ENCODE peak calls at places on chromosomes 4 and X, in four cellular contexts. A, H, G and L are unnamed samples.

GRCh38 chrX:12360991-12361598 is 222.8 kb downstream of the FRMPD4 start:
- DNase-seq in A (no peak), H (no peak), G (no peak), L (no peak)

GRCh38 chrX:1159515-1159914 is 52.9 kb downstream of the CRLF2 start:
- DNase-seq in A (no peak), H (no peak), G (no peak), L (no peak)

GRCh38 chrX:9339603-9340569 is 125.0 kb upstream of the TBL1X start:
- DNase-seq in A (no peak), H (no peak), G (peak), L (peak)

GRCh38 chr4:61200195-61200990 is at the start of gene ADGRL3:
- DNase-seq in A (no peak), H (no peak), G (no peak), L (no peak)

GRCh38 chr4:23484689-23485088 is 405.2 kb downstream of the PPARGC1A start:
- DNase-seq in A (no peak), H (no peak), G (no peak), L (no peak)

GRCh38 chr4:159368320-159368719 is 265.4 kb downstream of the RAPGEF2 start:
- DNase-seq in A (no peak), H (no peak), G (no peak), L (no peak)

GRCh38 chr4:11633435-11633834 is 204.7 kb upstream of the HS3ST1 start:
- DNase-seq in A (no peak), H (no peak), G (no peak), L (no peak)

GRCh38 chrX:18983711-18984380 is at the start of gene PHKA2:
- DNase-seq in A (peak), H (peak), G (peak), L (no peak)

GRCh38 chr4:75512336-75513211 is 1.6 kb downstream of the RCHY1 start:
- DNase-seq in A (no peak), H (peak), G (peak), L (no peak)

GRCh38 chr4:123474817-123475216 is 78.2 kb downstream of the SPRY1 start:
- DNase-seq in A (no peak), H (no peak), G (no peak), L (no peak)

GRCh38 chr4:119810001-119810400 is 181.4 kb upstream of the PDE5A start:
- DNase-seq in A (no peak), H (no peak), G (no peak), L (no peak)

GRCh38 chrX:73913580-73913979 is 350.6 kb downstream of the CHIC1 start:
- DNase-seq in A (no peak), H (no peak), G (no peak), L (no peak)

GRCh38 chr4:152024881-152025280 is 264.1 kb upstream of the GATB start:
- DNase-seq in A (no peak), H (no peak), G (no peak), L (no peak)

GRCh38 chr4:1654216-1654945 is 29.7 kb downstream of the FAM53A start:
- DNase-seq in A (no peak), H (no peak), G (no peak), L (no peak)

GRCh38 chr4:104901438-104901837 is 245.2 kb upstream of the TET2 start:
- DNase-seq in A (no peak), H (no peak), G (no peak), L (no peak)

GRCh38 chrX:29231800-29232199 is 644.6 kb downstream of the IL1RAPL1 start:
- DNase-seq in A (no peak), H (no peak), G (no peak), L (no peak)

GRCh38 chr4:47551682-47552081 is 66.6 kb downstream of the ATP10D start:
- DNase-seq in A (no peak), H (no peak), G (no peak), L (no peak)

GRCh38 chr4:127936974-127937373 is 28.0 kb downstream of the MFSD8 start:
- DNase-seq in A (no peak), H (no peak), G (no peak), L (no peak)

GRCh38 chrX:113400193-113400704 is 559.6 kb upstream of the AMOT start:
- DNase-seq in A (no peak), H (no peak), G (no peak), L (no peak)

GRCh38 chr4:183335369-183335940 is 13.2 kb upstream of the CLDN24 start:
- DNase-seq in A (peak), H (no peak), G (no peak), L (no peak)

GRCh38 chr4:159174645-159175147 is 71.8 kb downstream of the RAPGEF2 start:
- DNase-seq in A (no peak), H (no peak), G (no peak), L (no peak)

GRCh38 chr4:146432065-146432464 is 89.7 kb downstream of the SLC10A7 start:
- DNase-seq in A (no peak), H (no peak), G (no peak), L (no peak)

DNA sequence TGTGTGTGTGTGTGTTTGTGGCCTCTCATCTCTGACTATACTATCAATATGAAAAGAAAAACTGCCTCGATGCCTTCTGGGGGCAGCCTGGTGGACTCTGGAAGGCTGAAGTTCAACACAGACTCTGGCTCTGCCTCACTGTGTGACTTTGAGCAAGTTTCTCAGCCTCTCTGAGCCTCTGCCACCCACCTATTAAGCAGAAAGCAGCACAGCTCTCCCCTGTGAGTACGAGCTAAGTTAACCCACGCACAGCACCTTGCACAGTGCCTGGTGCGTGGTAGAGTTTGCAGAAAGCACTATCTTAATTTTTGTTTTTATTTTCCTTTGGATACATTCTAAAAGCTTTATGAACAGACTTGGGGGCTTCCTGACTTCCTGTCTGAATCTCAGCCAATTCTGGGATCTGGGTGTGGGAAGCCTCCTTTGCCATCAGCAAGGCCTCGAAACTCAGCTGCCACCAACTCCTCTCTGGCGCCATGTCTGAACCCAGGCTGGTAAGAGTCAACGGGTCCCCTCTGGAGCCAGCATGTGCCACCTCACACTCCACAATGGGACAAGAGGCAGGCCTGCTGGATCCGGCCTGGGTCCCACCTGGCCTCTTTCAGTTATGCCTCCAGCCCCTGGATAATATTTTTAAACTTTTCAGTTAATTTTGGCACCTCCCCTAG is 57.3 kb downstream of the JAKMIP1 start:
- DNase-seq in A (no peak), H (no peak), G (no peak), L (no peak)
- H3K4me3 ChIP-seq in A (no peak), H (no peak), G (no peak), L (no peak)

GRCh38 chr4:137531121-137531520 is 1.2 kb downstream of the PCDH18 start:
- DNase-seq in A (no peak), H (no peak), G (no peak), L (no peak)
- TF ChIP-seq CTCF in A (no peak), H (no peak), G (peak), L (no peak)

DNA sequence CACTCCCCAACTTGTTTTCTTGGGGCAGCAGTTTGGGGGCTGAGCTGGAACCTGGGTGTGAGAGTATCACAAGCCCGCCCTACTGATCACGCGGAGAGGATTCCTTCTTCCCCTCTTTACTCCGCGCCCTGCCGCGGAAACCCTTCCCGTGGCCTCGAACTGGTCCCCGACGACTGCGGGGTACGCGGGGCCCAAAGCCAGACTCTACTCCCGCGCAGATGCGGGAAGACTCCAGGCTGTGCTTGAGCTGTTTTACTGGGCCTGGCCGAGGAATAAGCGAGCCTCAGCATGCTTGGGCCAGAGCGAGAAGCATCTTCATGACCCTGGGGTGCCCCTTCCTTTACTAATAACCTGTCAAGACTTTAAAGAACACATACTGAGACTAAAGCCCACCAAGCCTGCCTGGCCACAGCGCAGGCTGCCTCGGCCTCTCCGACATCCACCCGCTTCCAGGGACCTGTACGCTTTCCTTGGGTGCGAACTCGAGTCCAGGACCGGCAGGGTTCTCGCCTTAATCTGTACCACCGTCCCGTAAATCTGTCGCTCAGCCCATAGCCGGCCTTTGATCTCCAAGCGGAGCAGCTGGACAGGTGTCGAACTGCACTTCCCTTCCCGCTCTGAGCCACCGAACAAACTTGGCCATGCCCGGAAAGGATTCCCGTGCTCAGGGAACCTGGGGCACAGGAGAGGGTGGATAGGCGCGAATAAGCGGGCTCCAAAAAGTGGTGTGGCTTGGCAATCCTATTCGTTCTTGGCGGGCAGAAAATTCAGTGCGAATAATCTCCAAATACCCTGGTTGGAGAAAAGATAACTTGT is 55.0 kb upstream of the TMEM33 start:
- DNase-seq in A (no peak), H (no peak), G (no peak), L (no peak)
- H3K4me3 ChIP-seq in A (peak), H (no peak), G (no peak), L (no peak)

DNA sequence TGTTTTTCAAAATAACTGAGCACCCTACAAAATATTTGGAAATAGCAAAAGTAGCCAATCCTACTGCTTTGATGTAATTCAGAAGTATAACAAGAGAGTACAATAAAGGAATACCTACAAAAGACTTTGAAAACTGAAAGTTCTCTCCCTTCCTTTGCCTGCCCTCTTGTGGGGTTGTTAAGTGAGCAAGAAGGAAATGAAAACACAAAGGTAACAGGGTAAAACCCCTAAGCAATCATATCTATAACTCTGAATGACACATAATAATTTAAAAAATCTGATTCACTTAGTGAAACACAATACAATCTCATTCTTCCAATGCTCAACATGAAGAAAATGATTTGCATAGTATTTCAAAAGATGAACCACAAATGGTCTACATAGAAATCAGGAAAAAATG is 98.2 kb downstream of the FRYL start:
- DNase-seq in A (no peak), H (no peak), G (peak), L (no peak)
- TF ChIP-seq CTCF in A (no peak), H (peak), G (peak), L (peak)

GRCh38 chr4:3322059-3322550 is 29.3 kb downstream of the RGS12 start:
- DNase-seq in A (peak), H (no peak), G (no peak), L (no peak)
- H3K4me3 ChIP-seq in A (no peak), H (no peak), G (no peak), L (no peak)

DNA sequence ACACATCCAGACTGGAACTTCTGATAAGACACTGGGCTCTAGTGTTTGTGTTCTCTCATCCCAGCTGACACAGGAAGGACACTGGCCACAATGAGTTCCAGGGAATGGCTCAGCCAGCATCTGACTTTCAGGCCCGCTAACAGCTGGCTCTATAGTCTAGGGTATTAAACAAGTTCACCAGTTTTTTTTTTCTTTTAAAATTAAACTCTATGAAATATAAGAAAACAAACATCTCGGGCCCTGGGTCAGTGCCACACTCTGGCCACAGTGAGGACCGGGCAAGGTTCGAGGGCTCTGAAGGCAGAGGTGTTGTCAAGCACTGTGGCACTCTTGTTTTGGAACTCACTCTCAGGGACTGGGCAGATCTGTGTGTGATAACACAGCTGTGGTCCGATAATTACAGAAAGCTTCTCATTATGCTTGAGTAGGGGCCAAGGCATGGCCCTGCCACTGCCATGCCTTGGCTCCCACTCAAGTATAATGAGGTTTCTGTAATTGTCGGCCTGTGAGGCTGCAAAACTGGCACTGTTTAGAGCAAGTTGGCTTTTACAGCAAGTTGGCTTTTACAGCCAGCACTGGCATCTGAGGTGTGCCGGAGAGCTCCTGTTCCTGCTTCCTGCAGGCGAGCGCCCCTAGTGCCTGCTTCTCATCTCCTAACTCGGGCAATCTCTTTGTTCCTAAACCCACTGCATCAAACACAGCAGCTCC is 62.8 kb downstream of the PPP1R2C start:
- DNase-seq in A (no peak), H (no peak), G (no peak), L (peak)
- TF ChIP-seq CTCF in A (no peak), H (no peak), G (no peak), L (peak)

DNA sequence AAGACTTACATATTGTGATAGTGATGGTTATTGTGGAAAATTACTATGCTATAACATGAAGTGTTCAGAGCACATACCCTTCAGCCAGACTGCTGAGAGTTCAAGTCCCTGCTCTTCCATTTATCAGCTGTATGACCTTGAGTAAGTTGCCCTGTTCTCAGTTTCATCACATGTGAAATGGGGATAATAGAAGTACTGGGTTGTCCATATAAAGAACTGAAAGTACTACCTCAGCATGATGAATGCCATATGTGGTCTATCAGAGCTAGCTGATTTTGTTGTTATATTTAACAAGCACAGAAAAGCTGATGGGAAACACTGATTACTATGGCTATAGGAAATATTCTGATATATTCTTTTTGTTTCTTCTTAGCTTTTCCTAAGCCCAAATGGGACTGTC is 115.6 kb downstream of the REPS2 start:
- DNase-seq in A (no peak), H (no peak), G (peak), L (no peak)
- H3K4me3 ChIP-seq in A (no peak), H (no peak), G (peak), L (no peak)

GRCh38 chrX:106791495-106791894 is 11.0 kb upstream of the TBC1D8B start:
- DNase-seq in A (no peak), H (no peak), G (peak), L (no peak)
- TF ChIP-seq CTCF in A (no peak), H (peak), G (peak), L (no peak)

GRCh38 chrX:40174594-40175415 is 77.0 kb upstream of the BCOR start:
- DNase-seq in A (no peak), H (peak), G (peak), L (peak)
- H3K4me3 ChIP-seq in A (peak), H (peak), G (peak), L (peak)